ENCODE peak calls at places on chromosomes 13 and 19, in five cellular contexts. One of them, this sample, is unnamed.

GRCh38 chr19:41993612-41994483 is at the start of gene ATP1A3:
- DNase-seq in RPMI7951: peak
- DNase-seq in frontal cortex: peak
- DNase-seq in T-helper 1 cell: peak
- DNase-seq in activated gamma-delta T cell treated with Interleukin-2 at 50 U/mL for 16 hours: peak
- DNase-seq in this sample: no peak

GRCh38 chr13:99996177-99996705 is 14.7 kb downstream of the ZIC2 start:
- DNase-seq in RPMI7951: no peak
- DNase-seq in frontal cortex: peak
- DNase-seq in T-helper 1 cell: no peak
- DNase-seq in activated gamma-delta T cell treated with Interleukin-2 at 50 U/mL for 16 hours: no peak
- DNase-seq in this sample: no peak

GRCh38 chr19:49441960-49442350 is 628 bp upstream of the SLC17A7 start:
- DNase-seq in RPMI7951: no peak
- DNase-seq in frontal cortex: no peak
- DNase-seq in T-helper 1 cell: no peak
- DNase-seq in activated gamma-delta T cell treated with Interleukin-2 at 50 U/mL for 16 hours: no peak
- DNase-seq in this sample: no peak

GRCh38 chr19:8510589-8511115 is 3.3 kb downstream of the ZNF414 start:
- DNase-seq in RPMI7951: no peak
- DNase-seq in frontal cortex: no peak
- DNase-seq in T-helper 1 cell: no peak
- DNase-seq in activated gamma-delta T cell treated with Interleukin-2 at 50 U/mL for 16 hours: no peak
- DNase-seq in this sample: no peak

GRCh38 chr13:46617382-46617781 is 64.4 kb downstream of the LRCH1 start:
- DNase-seq in RPMI7951: no peak
- DNase-seq in frontal cortex: no peak
- DNase-seq in T-helper 1 cell: no peak
- DNase-seq in activated gamma-delta T cell treated with Interleukin-2 at 50 U/mL for 16 hours: no peak
- DNase-seq in this sample: no peak

GRCh38 chr19:30666301-30666803 is 294.2 kb downstream of the ZNF536 start:
- DNase-seq in RPMI7951: peak
- DNase-seq in frontal cortex: no peak
- DNase-seq in T-helper 1 cell: no peak
- DNase-seq in activated gamma-delta T cell treated with Interleukin-2 at 50 U/mL for 16 hours: peak
- DNase-seq in this sample: peak

GRCh38 chr13:43769552-43769951 is 17.2 kb downstream of the ENOX1 start:
- DNase-seq in RPMI7951: no peak
- DNase-seq in frontal cortex: no peak
- DNase-seq in T-helper 1 cell: no peak
- DNase-seq in activated gamma-delta T cell treated with Interleukin-2 at 50 U/mL for 16 hours: no peak
- DNase-seq in this sample: no peak

GRCh38 chr19:14471436-14472187 is 3.5 kb downstream of the PTGER1 start:
- DNase-seq in RPMI7951: no peak
- DNase-seq in frontal cortex: no peak
- DNase-seq in T-helper 1 cell: no peak
- DNase-seq in activated gamma-delta T cell treated with Interleukin-2 at 50 U/mL for 16 hours: no peak
- DNase-seq in this sample: no peak

GRCh38 chr13:99626461-99627082 is 125.3 kb downstream of the TM9SF2 start:
- DNase-seq in RPMI7951: peak
- DNase-seq in frontal cortex: no peak
- DNase-seq in T-helper 1 cell: no peak
- DNase-seq in activated gamma-delta T cell treated with Interleukin-2 at 50 U/mL for 16 hours: no peak
- DNase-seq in this sample: no peak

GRCh38 chr13:33639640-33640080 is 178.3 kb upstream of the RFC3 start:
- DNase-seq in RPMI7951: peak
- DNase-seq in frontal cortex: no peak
- DNase-seq in T-helper 1 cell: no peak
- DNase-seq in activated gamma-delta T cell treated with Interleukin-2 at 50 U/mL for 16 hours: no peak
- DNase-seq in this sample: no peak

GRCh38 chr19:12938536-12939291 is at the start of gene CALR:
- DNase-seq in RPMI7951: peak
- DNase-seq in frontal cortex: no peak
- DNase-seq in T-helper 1 cell: no peak
- DNase-seq in activated gamma-delta T cell treated with Interleukin-2 at 50 U/mL for 16 hours: no peak
- DNase-seq in this sample: no peak

GRCh38 chr13:49303533-49304252 is 56.0 kb downstream of the CDADC1 start:
- DNase-seq in RPMI7951: peak
- DNase-seq in frontal cortex: no peak
- DNase-seq in T-helper 1 cell: no peak
- DNase-seq in activated gamma-delta T cell treated with Interleukin-2 at 50 U/mL for 16 hours: no peak
- DNase-seq in this sample: no peak

GRCh38 chr13:104949840-104950805 is 1585.3 kb downstream of the EFNB2 start:
- DNase-seq in RPMI7951: no peak
- DNase-seq in frontal cortex: no peak
- DNase-seq in T-helper 1 cell: no peak
- DNase-seq in activated gamma-delta T cell treated with Interleukin-2 at 50 U/mL for 16 hours: no peak
- DNase-seq in this sample: no peak

GRCh38 chr19:50836543-50837195 is 3.3 kb upstream of the KLK15 start:
- DNase-seq in RPMI7951: no peak
- DNase-seq in frontal cortex: no peak
- DNase-seq in T-helper 1 cell: no peak
- DNase-seq in activated gamma-delta T cell treated with Interleukin-2 at 50 U/mL for 16 hours: no peak
- DNase-seq in this sample: no peak

GRCh38 chr19:49767967-49768581 is 1.3 kb downstream of the AP2A1 start:
- DNase-seq in RPMI7951: no peak
- DNase-seq in frontal cortex: no peak
- DNase-seq in T-helper 1 cell: no peak
- DNase-seq in activated gamma-delta T cell treated with Interleukin-2 at 50 U/mL for 16 hours: no peak
- DNase-seq in this sample: no peak

GRCh38 chr19:17069249-17069648 is 6.0 kb downstream of the HAUS8 start:
- DNase-seq in RPMI7951: no peak
- DNase-seq in frontal cortex: no peak
- DNase-seq in T-helper 1 cell: no peak
- DNase-seq in activated gamma-delta T cell treated with Interleukin-2 at 50 U/mL for 16 hours: no peak
- DNase-seq in this sample: no peak

GRCh38 chr13:39527961-39528720 is 74.9 kb downstream of the LHFPL6 start:
- DNase-seq in RPMI7951: peak
- DNase-seq in frontal cortex: no peak
- DNase-seq in T-helper 1 cell: no peak
- DNase-seq in activated gamma-delta T cell treated with Interleukin-2 at 50 U/mL for 16 hours: no peak
- DNase-seq in this sample: no peak

GRCh38 chr19:10104665-10105221 is 1.4 kb upstream of the PPAN start:
- DNase-seq in RPMI7951: no peak
- DNase-seq in frontal cortex: no peak
- DNase-seq in T-helper 1 cell: peak
- DNase-seq in activated gamma-delta T cell treated with Interleukin-2 at 50 U/mL for 16 hours: peak
- DNase-seq in this sample: no peak

GRCh38 chr19:10074153-10074552 is 12.0 kb upstream of the SHFL start:
- DNase-seq in RPMI7951: peak
- DNase-seq in frontal cortex: no peak
- DNase-seq in T-helper 1 cell: no peak
- DNase-seq in activated gamma-delta T cell treated with Interleukin-2 at 50 U/mL for 16 hours: peak
- DNase-seq in this sample: no peak

GRCh38 chr13:50726164-50726563 is 117.3 kb downstream of the DLEU7 start:
- DNase-seq in RPMI7951: no peak
- DNase-seq in frontal cortex: no peak
- DNase-seq in T-helper 1 cell: no peak
- DNase-seq in activated gamma-delta T cell treated with Interleukin-2 at 50 U/mL for 16 hours: no peak
- DNase-seq in this sample: no peak

GRCh38 chr13:93409001-93409400 is 182.4 kb downstream of the GPC6 start:
- DNase-seq in RPMI7951: no peak
- DNase-seq in frontal cortex: no peak
- DNase-seq in T-helper 1 cell: no peak
- DNase-seq in activated gamma-delta T cell treated with Interleukin-2 at 50 U/mL for 16 hours: no peak
- DNase-seq in this sample: no peak

GRCh38 chr13:79749985-79750551 is 269.1 kb downstream of the NDFIP2 start:
- DNase-seq in RPMI7951: peak
- DNase-seq in frontal cortex: no peak
- DNase-seq in T-helper 1 cell: no peak
- DNase-seq in activated gamma-delta T cell treated with Interleukin-2 at 50 U/mL for 16 hours: no peak
- DNase-seq in this sample: no peak

GRCh38 chr13:90690458-90691063 is 656.9 kb upstream of the MIR17HG start:
- DNase-seq in RPMI7951: no peak
- DNase-seq in frontal cortex: no peak
- DNase-seq in T-helper 1 cell: no peak
- DNase-seq in activated gamma-delta T cell treated with Interleukin-2 at 50 U/mL for 16 hours: no peak
- DNase-seq in this sample: no peak

GRCh38 chr13:83618966-83619365 is 263.3 kb downstream of the SLITRK1 start:
- DNase-seq in RPMI7951: no peak
- DNase-seq in frontal cortex: no peak
- DNase-seq in T-helper 1 cell: no peak
- DNase-seq in activated gamma-delta T cell treated with Interleukin-2 at 50 U/mL for 16 hours: no peak
- DNase-seq in this sample: no peak

GRCh38 chr13:26646603-26647002 is 89.1 kb downstream of the WASF3 start:
- DNase-seq in RPMI7951: no peak
- DNase-seq in frontal cortex: no peak
- DNase-seq in T-helper 1 cell: no peak
- DNase-seq in activated gamma-delta T cell treated with Interleukin-2 at 50 U/mL for 16 hours: no peak
- DNase-seq in this sample: no peak

GRCh38 chr19:48741222-48741999 is 1.0 kb upstream of the RASIP1 start:
- DNase-seq in RPMI7951: no peak
- DNase-seq in frontal cortex: no peak
- DNase-seq in T-helper 1 cell: no peak
- DNase-seq in activated gamma-delta T cell treated with Interleukin-2 at 50 U/mL for 16 hours: no peak
- DNase-seq in this sample: no peak

GRCh38 chr13:108915095-108915633 is 285.8 kb downstream of the MYO16 start:
- DNase-seq in RPMI7951: peak
- DNase-seq in frontal cortex: no peak
- DNase-seq in T-helper 1 cell: no peak
- DNase-seq in activated gamma-delta T cell treated with Interleukin-2 at 50 U/mL for 16 hours: no peak
- DNase-seq in this sample: no peak

GRCh38 chr19:18306209-18306902 is 16.5 kb downstream of the LSM4 start:
- DNase-seq in RPMI7951: no peak
- DNase-seq in frontal cortex: no peak
- DNase-seq in T-helper 1 cell: no peak
- DNase-seq in activated gamma-delta T cell treated with Interleukin-2 at 50 U/mL for 16 hours: no peak
- DNase-seq in this sample: no peak

GRCh38 chr13:98285852-98286594 is 109.0 kb upstream of the RNF113B start:
- DNase-seq in RPMI7951: no peak
- DNase-seq in frontal cortex: no peak
- DNase-seq in T-helper 1 cell: no peak
- DNase-seq in activated gamma-delta T cell treated with Interleukin-2 at 50 U/mL for 16 hours: no peak
- DNase-seq in this sample: no peak

GRCh38 chr19:588093-588742 is 1.5 kb upstream of the HCN2 start:
- DNase-seq in RPMI7951: peak
- DNase-seq in frontal cortex: peak
- DNase-seq in T-helper 1 cell: peak
- DNase-seq in activated gamma-delta T cell treated with Interleukin-2 at 50 U/mL for 16 hours: peak
- DNase-seq in this sample: peak

GRCh38 chr19:58009666-58010301 is 7.2 kb upstream of the ZNF606 start:
- DNase-seq in RPMI7951: peak
- DNase-seq in frontal cortex: peak
- DNase-seq in T-helper 1 cell: no peak
- DNase-seq in activated gamma-delta T cell treated with Interleukin-2 at 50 U/mL for 16 hours: peak
- DNase-seq in this sample: peak

GRCh38 chr13:98937911-98938381 is 39.9 kb downstream of the DOCK9 start:
- DNase-seq in RPMI7951: no peak
- DNase-seq in frontal cortex: no peak
- DNase-seq in T-helper 1 cell: no peak
- DNase-seq in activated gamma-delta T cell treated with Interleukin-2 at 50 U/mL for 16 hours: no peak
- DNase-seq in this sample: no peak

GRCh38 chr19:33306853-33307792 is 4.8 kb upstream of the CEBPA start:
- DNase-seq in RPMI7951: no peak
- DNase-seq in frontal cortex: no peak
- DNase-seq in T-helper 1 cell: no peak
- DNase-seq in activated gamma-delta T cell treated with Interleukin-2 at 50 U/mL for 16 hours: no peak
- DNase-seq in this sample: no peak

GRCh38 chr13:69109891-69110525 is 997.6 kb upstream of the ATXN8OS start:
- DNase-seq in RPMI7951: no peak
- DNase-seq in frontal cortex: no peak
- DNase-seq in T-helper 1 cell: no peak
- DNase-seq in activated gamma-delta T cell treated with Interleukin-2 at 50 U/mL for 16 hours: no peak
- DNase-seq in this sample: no peak

GRCh38 chr19:58518261-58519086 is 1.1 kb downstream of the ZBTB45 start:
- DNase-seq in RPMI7951: no peak
- DNase-seq in frontal cortex: no peak
- DNase-seq in T-helper 1 cell: no peak
- DNase-seq in activated gamma-delta T cell treated with Interleukin-2 at 50 U/mL for 16 hours: no peak
- DNase-seq in this sample: no peak